ENCODE peak calls at places on chromosomes 13 and 19, in nine cellular contexts. J is HEK293T; O is heart right ventricle; M is NCI-H1092 treated with DMSO at 0.1 percent for 48 hours; F is frontal cortex; E is left cardiac atrium; T is stimulated activated CD4-positive, alpha-beta T cell treated with anti-CD3 and anti-CD28 coated beads, Interleukin-12 subunit alpha, Interleukin-12 subunit beta, amount 100 ng/mL, for 4 hours; X is Calu3; D is GM12891. I is an unnamed sample.

GRCh38 chr19:28878862-28879566 is 333.9 kb downstream of the UQCRFS1 start:
- DNase-seq in J (peak), O (peak), M (peak), F (peak), E (peak), T (peak), X (peak), D (peak), I (peak)

GRCh38 chr13:111115051-111115840 is at the start of gene ARHGEF7:
- DNase-seq in J (peak), O (peak), M (peak), F (peak), E (no peak), T (no peak), X (no peak), D (peak), I (no peak)

GRCh38 chr13:112791662-112792440 is 102.0 kb downstream of the ATP11A start:
- DNase-seq in J (no peak), O (no peak), M (peak), F (no peak), E (no peak), T (no peak), X (no peak), D (no peak), I (no peak)

GRCh38 chr19:3977242-3978143 is 6.6 kb upstream of the DAPK3 start:
- DNase-seq in J (no peak), O (no peak), M (no peak), F (no peak), E (no peak), T (no peak), X (no peak), D (no peak), I (no peak)

GRCh38 chr19:4800591-4801081 is 9.1 kb downstream of the FEM1A start:
- DNase-seq in J (no peak), O (peak), M (no peak), F (no peak), E (no peak), T (no peak), X (peak), D (no peak), I (no peak)

GRCh38 chr19:4448147-4448985 is 9.2 kb downstream of the UBXN6 start:
- DNase-seq in J (no peak), O (no peak), M (peak), F (no peak), E (no peak), T (no peak), X (no peak), D (peak), I (no peak)

GRCh38 chr13:46181799-46182490 is at the start of gene LCP1:
- DNase-seq in J (no peak), O (no peak), M (no peak), F (no peak), E (no peak), T (peak), X (peak), D (no peak), I (peak)

GRCh38 chr13:37741536-37741935 is 128.0 kb downstream of the TRPC4 start:
- DNase-seq in J (no peak), O (no peak), M (no peak), F (no peak), E (no peak), T (no peak), X (no peak), D (no peak), I (no peak)

GRCh38 chr19:54164369-54165068 is 5.0 kb upstream of the LENG1 start:
- DNase-seq in J (peak), O (peak), M (no peak), F (no peak), E (no peak), T (peak), X (peak), D (no peak), I (peak)

GRCh38 chr19:14985133-14985532 is 5.5 kb upstream of the SLC1A6 start:
- DNase-seq in J (no peak), O (no peak), M (no peak), F (no peak), E (no peak), T (no peak), X (no peak), D (no peak), I (no peak)

GRCh38 chr13:71320452-71320851 is 546.6 kb downstream of the DACH1 start:
- DNase-seq in J (peak), O (no peak), M (no peak), F (no peak), E (no peak), T (no peak), X (peak), D (no peak), I (no peak)

GRCh38 chr13:92716749-92717148 is 509.9 kb upstream of the GPC6 start:
- DNase-seq in J (peak), O (no peak), M (no peak), F (no peak), E (no peak), T (no peak), X (no peak), D (no peak), I (no peak)

GRCh38 chr19:6551607-6552450 is 21.0 kb downstream of the TNFSF9 start:
- DNase-seq in J (no peak), O (peak), M (no peak), F (no peak), E (peak), T (peak), X (no peak), D (peak), I (peak)

GRCh38 chr13:102597029-102598015 is 536 bp downstream of the TPP2 start:
- DNase-seq in J (peak), O (no peak), M (peak), F (no peak), E (peak), T (peak), X (no peak), D (no peak), I (peak)

GRCh38 chr19:47187797-47188196 is 43.2 kb downstream of the BBC3 start:
- DNase-seq in J (no peak), O (no peak), M (no peak), F (no peak), E (no peak), T (no peak), X (peak), D (no peak), I (no peak)

GRCh38 chr19:12779162-12779993 is 4.0 kb upstream of the HOOK2 start:
- DNase-seq in J (no peak), O (peak), M (peak), F (no peak), E (peak), T (no peak), X (peak), D (no peak), I (no peak)

GRCh38 chr19:30240904-30241695 is 131.1 kb upstream of the ZNF536 start:
- DNase-seq in J (no peak), O (no peak), M (no peak), F (no peak), E (no peak), T (no peak), X (no peak), D (no peak), I (no peak)

GRCh38 chr13:77034883-77035282 is 7.9 kb upstream of the FBXL3 start:
- DNase-seq in J (no peak), O (no peak), M (no peak), F (no peak), E (no peak), T (no peak), X (no peak), D (no peak), I (no peak)

GRCh38 chr13:39144941-39145533 is 106.8 kb downstream of the NHLRC3 start:
- DNase-seq in J (peak), O (peak), M (no peak), F (peak), E (peak), T (peak), X (peak), D (peak), I (peak)

GRCh38 chr13:97004096-97004876 is 10.0 kb upstream of the OXGR1 start:
- DNase-seq in J (no peak), O (no peak), M (no peak), F (no peak), E (no peak), T (no peak), X (no peak), D (no peak), I (no peak)

GRCh38 chr19:48656840-48657474 is 11.0 kb upstream of the CA11 start:
- DNase-seq in J (no peak), O (no peak), M (no peak), F (no peak), E (no peak), T (no peak), X (no peak), D (no peak), I (no peak)

GRCh38 chr19:41416194-41416674 is 10.9 kb downstream of the B3GNT8 start:
- DNase-seq in J (no peak), O (no peak), M (no peak), F (no peak), E (no peak), T (no peak), X (no peak), D (no peak), I (no peak)

GRCh38 chr19:12695514-12695913 is 917 bp downstream of the FBXW9 start:
- DNase-seq in J (no peak), O (no peak), M (no peak), F (no peak), E (no peak), T (no peak), X (no peak), D (no peak), I (no peak)

GRCh38 chr13:76822691-76823267 is 63.4 kb downstream of the KCTD12 start:
- DNase-seq in J (no peak), O (no peak), M (no peak), F (no peak), E (no peak), T (no peak), X (no peak), D (no peak), I (no peak)

GRCh38 chr13:62357887-62358645 is 942.4 kb upstream of the PCDH20 start:
- DNase-seq in J (peak), O (no peak), M (peak), F (no peak), E (no peak), T (no peak), X (peak), D (no peak), I (no peak)

GRCh38 chr19:6852001-6852400 is 35.4 kb upstream of the ADGRE1 start:
- DNase-seq in J (no peak), O (no peak), M (no peak), F (no peak), E (no peak), T (no peak), X (no peak), D (no peak), I (no peak)

GRCh38 chr19:17234911-17235617 is 9.0 kb downstream of the OCEL1 start:
- DNase-seq in J (peak), O (peak), M (peak), F (no peak), E (peak), T (peak), X (peak), D (peak), I (peak)

GRCh38 chr19:8600816-8601215 is 9.7 kb downstream of the ADAMTS10 start:
- DNase-seq in J (no peak), O (no peak), M (no peak), F (no peak), E (no peak), T (no peak), X (no peak), D (no peak), I (no peak)

GRCh38 chr13:80338781-80339577 is 1.9 kb downstream of the SPRY2 start:
- DNase-seq in J (peak), O (peak), M (peak), F (no peak), E (peak), T (no peak), X (peak), D (no peak), I (peak)

GRCh38 chr13:32229443-32229842 is 85.7 kb downstream of the ZAR1L start:
- DNase-seq in J (no peak), O (no peak), M (peak), F (no peak), E (no peak), T (no peak), X (no peak), D (no peak), I (no peak)

GRCh38 chr19:42185281-42185680 is 32.2 kb downstream of the DEDD2 start:
- DNase-seq in J (no peak), O (no peak), M (no peak), F (no peak), E (no peak), T (no peak), X (no peak), D (no peak), I (peak)

GRCh38 chr13:26867451-26868067 is 107.0 kb upstream of the GPR12 start:
- DNase-seq in J (peak), O (no peak), M (no peak), F (no peak), E (no peak), T (no peak), X (peak), D (no peak), I (no peak)

GRCh38 chr13:76758257-76758656 is 127.9 kb downstream of the KCTD12 start:
- DNase-seq in J (no peak), O (no peak), M (no peak), F (no peak), E (no peak), T (no peak), X (no peak), D (no peak), I (no peak)

GRCh38 chr19:17236414-17236716 is 9.4 kb downstream of the NR2F6 start:
- DNase-seq in J (no peak), O (no peak), M (no peak), F (no peak), E (no peak), T (no peak), X (no peak), D (no peak), I (no peak)